ENCODE peak calls at places on chromosomes 1 and 21, in four cellular contexts. K, O, I and C are unnamed samples.

GRCh38 chr1:2534775-2535387 is 4.8 kb upstream of the HES5 start:
- DNase-seq in K (peak; percentile 88), O (no peak), I (no peak), C (no peak)

GRCh38 chr1:196393742-196394141 is 214.5 kb downstream of the KCNT2 start:
- DNase-seq in K (no peak), O (no peak), I (no peak), C (no peak)

GRCh38 chr1:223010552-223011229 is 132.4 kb downstream of the TLR5 start:
- DNase-seq in K (no peak), O (no peak), I (no peak), C (no peak)

GRCh38 chr21:39088831-39089380 is 94.3 kb downstream of the PSMG1 start:
- DNase-seq in K (no peak), O (no peak), I (no peak), C (no peak)

GRCh38 chr1:84135341-84135740 is 8.7 kb upstream of the PRKACB start:
- DNase-seq in K (no peak), O (no peak), I (no peak), C (no peak)

GRCh38 chr1:244778356-244778755 is 57.1 kb upstream of the COX20 start:
- DNase-seq in K (no peak), O (no peak), I (no peak), C (no peak)

GRCh38 chr1:116908266-116908665 is 1.4 kb upstream of the PTGFRN start:
- DNase-seq in K (no peak), O (no peak), I (no peak), C (no peak)

GRCh38 chr1:19946331-19946751 is 22.9 kb upstream of the PLA2G2E start:
- DNase-seq in K (no peak), O (no peak), I (no peak), C (no peak)

GRCh38 chr1:38589036-38589435 is 270.5 kb downstream of the RRAGC start:
- DNase-seq in K (no peak), O (no peak), I (no peak), C (no peak)

GRCh38 chr1:1881727-1882126 is 9.2 kb downstream of the GNB1 start:
- DNase-seq in K (no peak), O (no peak), I (no peak), C (no peak)

GRCh38 chr1:246782120-246782900 is 58.1 kb downstream of the SCCPDH start:
- DNase-seq in K (no peak), O (no peak), I (no peak), C (no peak)

GRCh38 chr21:29256125-29256895 is 42.4 kb upstream of the BACH1 start:
- DNase-seq in K (peak; percentile 61), O (no peak), I (no peak), C (no peak)